ENCODE peak calls at places on chromosomes 6 and 20, in seven cellular contexts. K is HCT116, E is mammary epithelial cell, T is GM23248, C is OCI-LY7, D is neuronal stem cell, L is IMR-90. Y is an unnamed sample.

GRCh38 chr6:143514996-143515760 is 3.7 kb upstream of the FUCA2 start:
- DNase-seq in D (no peak), K (no peak), C (no peak), E (no peak), T (peak), L (no peak), Y (no peak)

GRCh38 chr6:41531591-41532582 is 14.3 kb upstream of the FOXP4 start:
- DNase-seq in K (no peak), C (peak), T (peak), E (no peak), L (peak), D (no peak), Y (peak)

GRCh38 chr6:89132087-89132486 is 13.8 kb upstream of the PM20D2 start:
- DNase-seq in T (no peak), E (no peak), C (no peak), K (no peak), L (no peak), D (no peak), Y (peak)

GRCh38 chr6:123715243-123715863 is 78.6 kb upstream of the TRDN start:
- DNase-seq in K (peak), C (peak), E (peak), T (peak), L (no peak), D (peak), Y (no peak)

GRCh38 chr20:43894531-43894930 is 20.1 kb upstream of the TOX2 start:
- DNase-seq in T (no peak), E (no peak), D (no peak), K (no peak), C (no peak), L (no peak), Y (no peak)

GRCh38 chr6:112936476-112936875 is 589.3 kb downstream of the RFPL4B start:
- DNase-seq in C (no peak), T (peak), D (no peak), E (no peak), K (no peak), L (peak), Y (peak)

GRCh38 chr20:38033330-38034107 is at the start of the genes RPRD1B and TTI1:
- DNase-seq in T (peak), C (peak), E (peak), K (peak), D (peak), L (peak), Y (peak)

GRCh38 chr20:54350415-54350814 is 125.0 kb upstream of the DOK5 start:
- DNase-seq in T (peak), E (no peak), L (peak), D (no peak), K (no peak), C (no peak), Y (peak)

GRCh38 chr6:5174756-5175155 is 86.0 kb downstream of the LYRM4 start:
- DNase-seq in K (no peak), D (no peak), T (no peak), C (peak), L (no peak), E (no peak), Y (no peak)

GRCh38 chr6:50353603-50354002 is 303.9 kb upstream of the DEFB112 start:
- DNase-seq in C (no peak), E (peak), L (no peak), D (no peak), T (no peak), K (no peak), Y (no peak)

GRCh38 chr6:157990321-157991066 is 8.8 kb downstream of the SYNJ2 start:
- DNase-seq in C (peak), L (no peak), D (no peak), K (no peak), T (no peak), E (no peak), Y (no peak)

GRCh38 chr20:34834459-34834893 is 9.0 kb upstream of the NCOA6 start:
- DNase-seq in E (peak), L (peak), C (peak), K (peak), T (peak), D (no peak), Y (no peak)

GRCh38 chr6:158445426-158446085 is 114.3 kb upstream of the TMEM181 start:
- DNase-seq in T (no peak), E (no peak), D (no peak), K (no peak), C (no peak), L (no peak), Y (no peak)

GRCh38 chr6:17226766-17227338 is 54.3 kb upstream of the RBM24 start:
- DNase-seq in T (peak), L (peak), D (no peak), E (no peak), C (no peak), K (no peak), Y (no peak)

GRCh38 chr20:46104262-46104661 is 13.9 kb upstream of the CD40 start:
- DNase-seq in L (no peak), T (no peak), E (no peak), D (no peak), C (no peak), K (no peak), Y (no peak)

DNA sequence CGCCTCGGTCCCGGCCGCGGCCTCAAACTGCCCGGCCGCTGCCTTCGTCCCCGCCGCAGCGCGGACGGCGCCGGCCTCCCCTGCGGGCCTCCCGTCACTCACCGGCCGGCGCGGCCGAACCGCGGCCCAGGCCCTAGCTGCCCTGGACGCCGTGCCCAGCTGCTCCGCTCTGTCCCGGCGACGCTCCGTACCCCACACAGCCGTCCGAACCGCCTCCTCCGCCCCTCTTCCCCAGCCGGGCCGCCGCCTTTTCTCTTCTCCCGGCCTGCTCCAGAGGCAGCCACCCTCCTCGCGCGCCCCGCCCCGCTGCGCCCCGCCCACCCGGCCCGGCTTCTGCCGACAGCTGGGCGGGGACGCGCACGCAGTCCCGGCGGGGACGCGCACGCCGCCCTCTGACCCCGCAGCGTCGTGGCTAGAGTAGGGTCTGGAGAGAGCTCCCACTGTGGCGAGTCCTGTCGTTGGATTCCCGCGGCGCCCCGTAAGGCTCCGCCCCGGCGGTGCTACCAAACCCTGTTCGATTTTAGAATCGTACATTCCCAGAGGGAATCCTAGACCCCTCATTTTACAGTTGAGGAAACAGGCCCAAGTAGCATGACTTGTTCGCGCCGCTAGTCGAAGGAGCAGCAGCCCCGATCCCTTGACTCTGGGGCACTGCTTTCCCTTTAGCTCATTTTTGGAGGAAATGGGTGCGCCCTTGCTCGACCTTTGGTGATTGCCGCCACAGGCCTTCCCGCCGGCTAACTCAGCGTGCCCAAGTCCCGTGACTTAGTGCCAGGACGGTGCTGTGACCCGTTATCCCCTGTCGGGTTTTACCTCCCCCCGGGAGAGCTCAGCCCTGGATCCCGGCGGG is at the start of gene FBXO30:
- DNase-seq in C (peak), T (peak), D (peak), K (peak), E (peak), L (peak), Y (peak)
- H2AFZ ChIP-seq in C (peak), T (peak), D (peak), K (no peak), E (peak), L (peak), Y (peak)

GRCh38 chr20:61860588-61860987 is 205.1 kb downstream of the TAF4 start:
- DNase-seq in D (no peak), T (no peak), K (no peak), E (no peak), L (no peak), C (no peak), Y (no peak)
- H3K4me2 ChIP-seq in D (no peak), T (no peak), K (no peak), E (no peak), L (no peak), C (no peak), Y (no peak)

GRCh38 chr6:137106183-137106582 is 61.4 kb upstream of the IL20RA start:
- DNase-seq in K (no peak), E (no peak), L (no peak), D (no peak), C (peak), T (no peak), Y (no peak)
- H3K27ac ChIP-seq in K (no peak), E (no peak), L (no peak), D (no peak), C (peak), T (no peak), Y (no peak)

DNA sequence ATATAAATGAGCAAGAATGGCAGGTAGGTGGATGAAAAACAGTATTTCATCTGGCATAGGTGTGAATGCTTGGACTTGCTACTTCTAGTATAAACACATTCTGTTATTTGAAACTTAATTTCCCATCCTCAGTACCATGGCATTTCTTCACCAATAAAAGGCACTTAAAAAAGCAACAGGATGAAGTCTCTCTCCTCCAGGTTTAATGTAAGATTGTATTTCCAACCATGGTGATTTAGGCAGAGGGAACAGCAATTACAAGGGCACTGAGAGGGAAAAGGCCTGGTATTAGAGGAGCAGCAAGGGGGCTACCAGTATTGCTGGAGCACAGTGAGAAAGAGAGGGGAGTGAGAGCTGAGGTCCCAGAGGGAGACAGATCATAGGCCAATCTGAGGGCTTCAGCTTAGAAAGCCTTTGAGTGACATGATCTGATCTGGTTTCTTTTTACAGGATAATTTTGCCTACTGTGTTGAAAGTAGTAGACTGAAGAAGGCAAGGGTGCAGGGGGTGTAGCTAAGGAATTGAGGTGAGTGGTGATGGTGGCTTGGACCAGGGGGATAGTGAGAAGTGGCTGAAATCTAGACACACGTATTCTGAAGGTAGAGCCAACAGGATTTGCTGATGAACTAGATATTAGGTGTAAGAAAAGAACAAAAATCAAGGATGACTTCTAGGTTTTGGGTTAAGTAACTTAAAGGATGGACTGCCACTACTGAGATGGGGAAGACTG is 67.8 kb upstream of the SMIM29 start:
- DNase-seq in T (no peak), E (no peak), L (no peak), K (no peak), D (no peak), C (no peak), Y (no peak)
- H2AFZ ChIP-seq in T (no peak), E (no peak), L (no peak), K (no peak), D (no peak), C (no peak), Y (no peak)

DNA sequence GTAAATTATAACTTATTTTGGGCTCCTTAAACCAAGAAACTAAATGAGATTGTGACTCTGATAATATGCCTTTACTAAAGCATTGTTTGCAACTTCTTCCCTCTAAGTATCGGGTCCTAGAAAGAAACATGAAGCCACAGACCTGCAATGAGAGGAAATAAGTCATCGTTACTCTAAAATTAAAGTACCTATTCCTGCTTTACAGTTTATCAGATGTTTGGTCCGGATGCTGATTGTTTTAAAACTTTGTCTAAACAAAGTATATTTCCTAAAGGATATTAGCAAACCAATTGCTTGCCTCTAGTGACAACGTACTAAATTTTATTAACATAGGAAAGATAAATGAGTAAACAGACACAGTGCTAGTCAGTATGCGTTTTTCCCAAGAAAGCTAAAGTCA is 216.8 kb downstream of the GJA1 start:
- DNase-seq in T (no peak), L (no peak), E (no peak), C (no peak), D (no peak), K (no peak), Y (no peak)
- H3K4me2 ChIP-seq in T (no peak), L (peak), E (no peak), C (no peak), D (no peak), K (no peak), Y (no peak)

GRCh38 chr20:57225830-57226229 is 40.6 kb downstream of the BMP7 start:
- DNase-seq in C (no peak), E (no peak), K (no peak), D (no peak), L (no peak), T (no peak), Y (no peak)

GRCh38 chr20:57222631-57222950 is 43.9 kb downstream of the BMP7 start:
- DNase-seq in T (no peak), E (peak), C (no peak), K (no peak), D (no peak), L (no peak), Y (no peak)

GRCh38 chr20:57225197-57225733 is 41.2 kb downstream of the BMP7 start:
- DNase-seq in K (no peak), T (no peak), C (no peak), D (no peak), E (no peak), L (no peak), Y (peak)

GRCh38 chr20:57223648-57224489 is 42.6 kb downstream of the BMP7 start:
- DNase-seq in L (no peak), K (no peak), T (peak), D (no peak), C (peak), E (peak), Y (peak)

DNA sequence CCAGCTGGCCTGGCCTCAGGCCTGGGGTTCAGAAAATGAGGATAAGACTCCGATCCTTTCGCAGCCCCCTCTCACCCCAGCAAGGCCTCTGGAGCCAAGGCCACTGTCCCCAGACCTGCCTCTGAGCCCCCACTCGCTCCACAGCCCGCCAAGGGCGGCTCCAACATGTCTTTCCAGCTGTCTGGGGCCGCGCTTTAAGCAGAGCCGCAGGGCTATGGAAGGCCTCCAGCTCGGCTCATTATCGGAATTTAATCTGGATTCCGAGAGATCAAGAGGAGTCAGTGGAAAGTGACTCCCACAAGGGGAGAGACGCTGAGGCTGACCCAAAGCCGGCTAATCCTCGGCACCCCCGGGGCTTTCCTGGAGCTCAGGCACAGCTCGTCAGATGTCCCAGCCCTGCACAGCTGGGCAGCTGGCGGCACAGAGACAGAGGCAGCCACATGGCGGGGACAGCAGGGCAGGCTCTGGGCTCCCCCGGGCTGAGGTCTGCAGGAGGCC is 41.8 kb downstream of the BMP7 start:
- DNase-seq in K (no peak), C (no peak), L (no peak), D (no peak), T (peak), E (no peak), Y (peak)
- H3K27ac ChIP-seq in K (no peak), C (no peak), L (no peak), D (no peak), T (no peak), E (no peak), Y (no peak)

Y was measured in osteoblast.